ENCODE peak calls at places on chromosomes 7 and 10, in seven cellular contexts. Z is germinal center; W is body of pancreas; E is activated effector memory CD4-positive, alpha-beta T cell treated with anti-CD3 and anti-CD28 coated beads, Interleukin-2, amount 50 U/mL, for 16 hours; G is HEK293T; V is nucleus accumbens; M is NCI-H1105 treated with DMSO at 0.1 percent for 48 hours. L is an unnamed sample.
A peak's percentile ranks its signal among the peaks of the same experiment; 100 is the strongest.

GRCh38 chr10:77165445-77166316 is 471.9 kb downstream of the KCNMA1 start:
- DNase-seq in Z (peak; percentile 18), W (peak; percentile 54), E (peak; percentile 64), G (peak; percentile 68), V (no peak), M (peak; percentile 57), L (peak; percentile 77)

GRCh38 chr10:115979576-115979975 is 293.4 kb downstream of the GFRA1 start:
- DNase-seq in Z (no peak), W (no peak), E (no peak), G (no peak), V (no peak), M (no peak), L (no peak)

GRCh38 chr7:26199301-26200112 is 1.0 kb downstream of the HNRNPA2B1 start:
- DNase-seq in Z (no peak), W (peak; percentile 71), E (peak; percentile 89), G (no peak), V (no peak), M (peak; percentile 71), L (peak; percentile 71)

GRCh38 chr7:50379539-50379938 is 70.6 kb downstream of the FIGNL1 start:
- DNase-seq in Z (no peak), W (no peak), E (no peak), G (no peak), V (no peak), M (no peak), L (no peak)

GRCh38 chr10:75407716-75408511 is 6.3 kb upstream of the ZNF503 start:
- DNase-seq in Z (no peak), W (peak; percentile 35), E (no peak), G (no peak), V (no peak), M (no peak), L (no peak)

GRCh38 chr7:123769371-123769770 is 20.6 kb upstream of the WASL start:
- DNase-seq in Z (no peak), W (peak; percentile 85), E (no peak), G (no peak), V (no peak), M (no peak), L (peak; percentile 81)

GRCh38 chr7:47571355-47572100 is 10.4 kb downstream of the TNS3 start:
- DNase-seq in Z (no peak), W (peak; percentile 89), E (no peak), G (no peak), V (no peak), M (peak; percentile 32), L (no peak)

GRCh38 chr10:4658777-4659176 is 167.2 kb upstream of the AKR1E2 start:
- DNase-seq in Z (no peak), W (no peak), E (no peak), G (no peak), V (no peak), M (no peak), L (no peak)

GRCh38 chr7:158662610-158663427 is 41.8 kb downstream of the NCAPG2 start:
- DNase-seq in Z (no peak), W (no peak), E (no peak), G (no peak), V (no peak), M (no peak), L (no peak)

GRCh38 chr10:70797840-70798239 is 12.7 kb upstream of the TBATA start:
- DNase-seq in Z (no peak), W (no peak), E (no peak), G (no peak), V (no peak), M (no peak), L (no peak)